ENCODE peak calls at places on chromosomes 2 and 18, in five cellular contexts. O is HCT116, Y is hepatocyte, V is SK-N-SH, L is fibroblast of lung. T is an unnamed sample.

GRCh38 chr2:98579926-98580325 is 28.4 kb downstream of the COA5 start:
- DNase-seq in V (no peak), Y (no peak), O (no peak), L (no peak), T (peak)

GRCh38 chr2:121902171-121902591 is 146.7 kb downstream of the TSN start:
- DNase-seq in L (no peak), V (no peak), O (no peak), Y (no peak), T (no peak)

GRCh38 chr18:62834715-62835114 is 119.4 kb downstream of the PHLPP1 start:
- DNase-seq in O (no peak), Y (no peak), V (no peak), L (no peak), T (no peak)

GRCh38 chr2:119117891-119118882 is 40.4 kb downstream of the C1QL2 start:
- DNase-seq in Y (no peak), L (no peak), O (no peak), V (no peak), T (peak)

GRCh38 chr2:72131916-72132841 is 15.5 kb downstream of the CYP26B1 start:
- DNase-seq in Y (no peak), V (peak), O (no peak), L (no peak), T (peak)

GRCh38 chr2:26852405-26853348 is 4.7 kb downstream of the DPYSL5 start:
- DNase-seq in L (no peak), V (peak), Y (no peak), O (no peak), T (peak)

GRCh38 chr2:42141687-42142475 is 27.3 kb upstream of the EML4 start:
- DNase-seq in L (peak), V (peak), O (no peak), Y (peak), T (peak)

GRCh38 chr2:179275280-179276013 is 10.8 kb upstream of the SESTD1 start:
- DNase-seq in Y (peak), L (peak), O (no peak), V (no peak), T (no peak)

GRCh38 chr2:122748552-122749011 is 993.1 kb downstream of the TSN start:
- DNase-seq in Y (peak), V (no peak), O (no peak), L (peak), T (peak)

GRCh38 chr2:106264203-106264602 is 70.1 kb upstream of the UXS1 start:
- DNase-seq in L (no peak), Y (no peak), V (no peak), O (no peak), T (no peak)

GRCh38 chr18:52422985-52423601 is 83.1 kb downstream of the DCC start:
- DNase-seq in Y (peak), O (no peak), V (no peak), L (no peak), T (no peak)

GRCh38 chr2:3422161-3422767 is 42.8 kb downstream of the TRAPPC12 start:
- DNase-seq in L (no peak), O (no peak), V (no peak), Y (no peak), T (peak)

GRCh38 chr18:32469691-32470131 is 971 bp downstream of the GAREM1 start:
- DNase-seq in O (no peak), Y (peak), L (peak), V (no peak), T (peak)

GRCh38 chr2:156321243-156321904 is 11.1 kb downstream of the NR4A2 start:
- DNase-seq in O (no peak), Y (no peak), V (peak), L (no peak), T (peak)

GRCh38 chr2:110105608-110106467 is 9.8 kb downstream of the MALL start:
- DNase-seq in O (peak), Y (peak), L (peak), V (no peak), T (peak)

GRCh38 chr18:48125724-48126123 is 195.3 kb upstream of the SMAD2 start:
- DNase-seq in L (no peak), O (no peak), Y (no peak), V (no peak), T (peak)

GRCh38 chr18:45566025-45566740 is 49.1 kb upstream of the SLC14A2 start:
- DNase-seq in Y (peak), L (peak), O (no peak), V (no peak), T (no peak)
- H2AFZ ChIP-seq in Y (peak), L (no peak), O (no peak), V (peak), T (no peak)

DNA sequence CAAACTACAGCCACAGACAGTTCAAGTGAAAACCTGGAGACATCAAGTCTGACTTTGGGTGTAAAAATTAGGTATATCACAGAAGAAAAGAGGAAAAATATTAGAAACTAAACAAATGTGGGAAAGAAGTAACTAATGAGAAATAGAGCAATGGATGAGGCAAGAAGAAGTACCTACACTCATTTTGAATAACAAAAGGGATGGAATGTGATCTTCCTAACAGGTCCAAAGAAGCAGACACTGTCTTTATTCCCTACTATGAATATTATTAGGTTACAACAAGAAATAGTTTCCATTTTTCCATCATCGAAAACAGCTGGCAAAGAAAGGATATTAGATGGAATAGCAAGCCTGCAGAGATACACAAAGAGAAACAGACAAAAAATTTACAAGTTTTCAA is 486.3 kb upstream of the FSHR start:
- DNase-seq in V (no peak), L (no peak), O (no peak), Y (no peak), T (no peak)
- TF ChIP-seq CTCF in V (no peak), L (no peak), O (no peak), Y (no peak), T (no peak)

DNA sequence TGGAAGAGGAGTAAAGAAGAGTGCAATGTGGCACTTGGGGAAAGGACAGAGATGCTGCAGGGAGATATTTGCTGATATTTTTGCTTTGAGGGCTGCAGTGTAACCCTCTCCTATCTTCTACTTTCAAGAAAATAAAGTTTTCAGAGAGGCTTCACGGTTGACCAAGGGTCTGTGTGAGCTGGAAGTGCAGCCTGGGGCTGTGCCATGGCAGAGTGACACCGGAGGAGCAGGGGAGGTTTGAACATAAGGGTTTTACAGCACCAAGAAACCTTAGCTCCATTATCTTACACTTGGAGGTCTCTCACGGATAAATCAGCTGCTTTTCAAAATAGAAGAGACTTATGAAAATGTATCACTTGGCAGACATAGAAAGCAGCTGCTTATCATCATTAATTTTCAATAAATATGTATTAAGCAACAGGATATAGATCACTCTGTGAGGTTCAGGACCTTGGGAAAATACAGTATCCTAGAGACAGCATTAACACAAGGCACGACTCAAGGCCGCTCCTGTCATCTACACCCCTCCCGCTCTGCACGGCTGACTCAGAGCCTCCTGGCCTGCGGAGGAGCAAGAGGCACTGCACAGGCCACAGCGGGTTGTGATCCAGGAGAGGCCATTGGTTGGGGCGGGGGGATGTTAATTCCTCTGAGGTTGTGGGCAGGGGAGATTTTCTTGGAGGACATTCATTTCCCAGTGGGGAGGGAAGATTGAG is 127.8 kb downstream of the COPS8 start:
- DNase-seq in Y (peak), O (no peak), V (no peak), L (peak), T (peak)
- H3K27ac ChIP-seq in Y (peak), O (no peak), V (peak), L (peak), T (peak)

DNA sequence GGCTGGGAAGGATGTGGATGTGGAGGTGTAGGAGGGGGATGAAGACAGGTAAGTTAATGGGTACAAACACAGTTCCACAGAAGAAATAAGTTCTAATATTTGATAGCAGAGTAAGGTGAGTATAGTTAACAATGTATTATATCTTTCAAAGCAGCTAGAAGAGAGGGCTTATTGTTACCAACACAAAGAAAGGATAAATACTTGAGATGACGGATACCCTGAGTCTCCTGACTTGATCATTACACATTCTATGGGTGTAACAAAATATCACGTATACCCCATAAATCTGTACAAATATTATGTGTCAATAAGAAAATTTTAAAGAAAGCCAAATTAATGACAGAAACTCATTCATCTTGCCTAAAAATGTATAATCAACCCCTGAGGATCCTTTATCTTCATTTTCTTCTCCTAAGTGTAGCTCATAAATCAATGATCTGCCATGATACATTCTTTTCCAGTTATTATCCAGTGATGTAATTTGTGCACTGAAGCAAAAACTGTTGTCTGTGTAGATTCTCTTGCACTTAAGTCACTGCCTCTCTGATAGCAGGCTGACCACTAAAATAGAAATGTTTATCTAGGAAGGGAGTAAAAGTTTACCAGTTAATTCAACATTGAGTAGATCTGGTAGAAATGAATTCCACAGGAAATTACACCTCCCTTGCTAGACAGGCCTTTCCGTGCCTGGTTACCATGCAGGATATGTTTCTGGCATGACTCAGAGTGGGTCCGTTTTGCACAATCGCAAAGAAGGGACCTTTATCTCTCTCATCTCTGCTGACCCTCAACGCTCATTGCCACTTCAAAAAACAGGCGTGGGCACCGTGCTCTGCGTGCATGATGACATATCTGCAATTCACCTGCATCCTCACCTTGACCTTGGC is 249.7 kb upstream of the NCKAP5 start:
- DNase-seq in L (peak), Y (peak), V (peak), O (peak), T (peak)
- H2AFZ ChIP-seq in L (no peak), Y (no peak), V (no peak), O (peak), T (peak)

GRCh38 chr2:240013343-240013742 is 11.8 kb downstream of the NDUFA10 start:
- DNase-seq in Y (peak), O (no peak), V (no peak), L (peak), T (no peak)
- TF ChIP-seq CTCF in Y (peak), O (peak), V (peak), L (peak), T (peak)

DNA sequence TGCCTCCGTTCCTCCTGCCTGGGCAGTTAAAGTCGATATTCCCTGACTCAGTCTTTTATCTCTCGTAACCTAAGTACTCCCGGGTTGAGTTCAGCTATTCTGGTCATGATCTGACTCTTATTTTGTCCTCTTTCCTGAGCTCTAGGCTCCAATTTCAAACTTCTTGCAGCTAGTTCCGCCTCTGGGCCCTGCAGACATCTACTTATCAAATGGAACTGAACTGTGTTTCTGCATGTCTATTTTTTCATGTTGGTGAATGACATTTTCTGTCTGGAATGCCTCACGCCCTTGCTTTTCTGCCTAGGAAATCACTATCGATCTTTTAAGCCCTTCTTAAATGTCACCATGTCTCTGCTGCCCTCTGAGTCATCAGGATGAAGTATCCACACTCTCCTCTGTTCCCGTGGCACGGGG is 101.5 kb downstream of the VAPA start:
- DNase-seq in L (no peak), Y (peak), O (no peak), V (no peak), T (no peak)
- H3K27ac ChIP-seq in L (no peak), Y (peak), O (no peak), V (peak), T (peak)

DNA sequence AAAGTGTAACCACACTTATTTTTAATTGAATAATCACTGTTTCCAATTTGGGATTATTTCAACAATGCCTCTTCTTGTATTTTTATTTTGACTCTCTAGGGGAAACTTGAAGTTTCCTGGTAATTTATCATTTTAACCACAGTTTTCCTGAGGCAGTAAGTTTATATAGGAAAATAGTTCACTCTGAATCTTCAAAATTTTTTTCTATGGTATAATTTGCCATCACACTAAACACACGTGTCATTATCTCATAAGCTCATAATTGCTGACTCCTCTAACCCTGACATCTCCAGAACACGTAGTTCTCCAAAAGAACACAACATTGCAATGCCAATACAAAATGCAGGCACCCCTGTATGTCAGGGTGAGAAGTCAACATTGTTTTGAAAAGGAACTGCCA is 102.2 kb upstream of the FZD7 start:
- DNase-seq in O (no peak), Y (no peak), V (no peak), L (no peak), T (no peak)
- H2AFZ ChIP-seq in O (no peak), Y (no peak), V (no peak), L (no peak), T (peak)

GRCh38 chr2:120221616-120222015 is 1.6 kb downstream of the TMEM185B start:
- DNase-seq in Y (no peak), V (no peak), O (no peak), L (no peak), T (peak)

GRCh38 chr2:120224735-120225548 is 1.7 kb upstream of the TMEM185B start:
- DNase-seq in V (no peak), O (no peak), Y (no peak), L (no peak), T (peak)

GRCh38 chr2:120222186-120223033 is 790 bp downstream of the TMEM185B start:
- DNase-seq in L (no peak), Y (no peak), V (no peak), O (no peak), T (peak)

GRCh38 chr2:120224256-120224655 is 1.1 kb upstream of the TMEM185B start:
- DNase-seq in Y (no peak), O (no peak), V (no peak), L (no peak), T (peak)

GRCh38 chr2:120223034-120223912 is at the start of gene TMEM185B:
- DNase-seq in L (peak), V (peak), O (peak), Y (peak), T (peak)
- TF ChIP-seq CTCF in L (no peak), V (peak), O (peak), Y (peak), T (peak)

T was measured in osteoblast.